ENCODE peak calls at places on chromosomes 2 and 18, in nine cellular contexts. One of them, this sample, is unnamed.
A peak's percentile ranks its signal among the peaks of the same experiment; 100 is the strongest.

GRCh38 chr2:237218756-237219155 is 133.1 kb downstream of the COPS8 start:
- DNase-seq in tibial nerve: no peak
- DNase-seq in spleen: no peak
- DNase-seq in ovary: no peak
- DNase-seq in uterus: no peak
- DNase-seq in GM12878: no peak
- DNase-seq in HepG2: no peak
- DNase-seq in stomach: no peak
- DNase-seq in IMR-90: no peak
- DNase-seq in this sample: no peak

GRCh38 chr2:241777686-241778627 is 1.3 kb downstream of the GAL3ST2 start:
- DNase-seq in tibial nerve: no peak
- DNase-seq in uterus: no peak
- DNase-seq in stomach: no peak
- DNase-seq in spleen: peak; percentile 56
- DNase-seq in IMR-90: no peak
- DNase-seq in HepG2: no peak
- DNase-seq in GM12878: no peak
- DNase-seq in ovary: no peak
- DNase-seq in this sample: no peak

GRCh38 chr2:231696004-231696367 is 12.3 kb upstream of the PTMA start:
- DNase-seq in stomach: no peak
- DNase-seq in uterus: peak; percentile 82
- DNase-seq in spleen: no peak
- DNase-seq in tibial nerve: peak; percentile 93
- DNase-seq in GM12878: no peak
- DNase-seq in ovary: no peak
- DNase-seq in HepG2: no peak
- DNase-seq in IMR-90: peak; percentile 39
- DNase-seq in this sample: no peak

GRCh38 chr2:184326076-184326475 is 272.3 kb upstream of the ZNF804A start:
- DNase-seq in spleen: no peak
- DNase-seq in IMR-90: no peak
- DNase-seq in tibial nerve: no peak
- DNase-seq in HepG2: no peak
- DNase-seq in GM12878: no peak
- DNase-seq in uterus: no peak
- DNase-seq in stomach: no peak
- DNase-seq in ovary: no peak
- DNase-seq in this sample: no peak

GRCh38 chr18:69250305-69251151 is 150.2 kb upstream of the DOK6 start:
- DNase-seq in tibial nerve: no peak
- DNase-seq in ovary: no peak
- DNase-seq in uterus: no peak
- DNase-seq in IMR-90: peak; percentile 55
- DNase-seq in HepG2: no peak
- DNase-seq in spleen: no peak
- DNase-seq in stomach: no peak
- DNase-seq in GM12878: no peak
- DNase-seq in this sample: no peak

GRCh38 chr2:190272457-190272842 is 47.2 kb downstream of the HIBCH start:
- DNase-seq in IMR-90: no peak
- DNase-seq in uterus: no peak
- DNase-seq in tibial nerve: no peak
- DNase-seq in spleen: no peak
- DNase-seq in HepG2: no peak
- DNase-seq in stomach: no peak
- DNase-seq in GM12878: no peak
- DNase-seq in ovary: no peak
- DNase-seq in this sample: no peak

GRCh38 chr2:241794250-241794823 is 14.7 kb upstream of the NEU4 start:
- DNase-seq in GM12878: no peak
- DNase-seq in IMR-90: no peak
- DNase-seq in ovary: no peak
- DNase-seq in HepG2: no peak
- DNase-seq in spleen: no peak
- DNase-seq in uterus: no peak
- DNase-seq in stomach: no peak
- DNase-seq in tibial nerve: no peak
- DNase-seq in this sample: no peak

GRCh38 chr18:48132993-48133674 is 202.7 kb upstream of the SMAD2 start:
- DNase-seq in tibial nerve: no peak
- DNase-seq in stomach: no peak
- DNase-seq in spleen: peak; percentile 41
- DNase-seq in ovary: no peak
- DNase-seq in HepG2: no peak
- DNase-seq in IMR-90: no peak
- DNase-seq in uterus: no peak
- DNase-seq in GM12878: no peak
- DNase-seq in this sample: no peak

GRCh38 chr2:63537306-63537705 is 51.0 kb downstream of the WDPCP start:
- DNase-seq in tibial nerve: no peak
- DNase-seq in uterus: no peak
- DNase-seq in GM12878: no peak
- DNase-seq in IMR-90: peak; percentile 30
- DNase-seq in spleen: no peak
- DNase-seq in ovary: no peak
- DNase-seq in HepG2: no peak
- DNase-seq in stomach: no peak
- DNase-seq in this sample: no peak

GRCh38 chr2:1874101-1874865 is 130.0 kb upstream of the PXDN start:
- DNase-seq in GM12878: no peak
- DNase-seq in ovary: no peak
- DNase-seq in stomach: no peak
- DNase-seq in uterus: no peak
- DNase-seq in HepG2: no peak
- DNase-seq in spleen: no peak
- DNase-seq in IMR-90: no peak
- DNase-seq in tibial nerve: no peak
- DNase-seq in this sample: no peak

GRCh38 chr2:231330311-231330710 is 65.2 kb upstream of the B3GNT7 start:
- DNase-seq in IMR-90: no peak
- DNase-seq in HepG2: no peak
- DNase-seq in ovary: no peak
- DNase-seq in GM12878: no peak
- DNase-seq in uterus: no peak
- DNase-seq in tibial nerve: no peak
- DNase-seq in spleen: no peak
- DNase-seq in stomach: no peak
- DNase-seq in this sample: no peak

GRCh38 chr2:162490795-162491470 is 147.0 kb downstream of the GCA start:
- DNase-seq in IMR-90: no peak
- DNase-seq in HepG2: no peak
- DNase-seq in tibial nerve: no peak
- DNase-seq in stomach: no peak
- DNase-seq in spleen: no peak
- DNase-seq in GM12878: no peak
- DNase-seq in uterus: no peak
- DNase-seq in ovary: no peak
- DNase-seq in this sample: no peak

GRCh38 chr18:38606841-38607240 is 1041.2 kb upstream of the CELF4 start:
- DNase-seq in HepG2: no peak
- DNase-seq in IMR-90: no peak
- DNase-seq in spleen: no peak
- DNase-seq in GM12878: peak; percentile 30
- DNase-seq in tibial nerve: no peak
- DNase-seq in ovary: no peak
- DNase-seq in uterus: no peak
- DNase-seq in stomach: no peak
- DNase-seq in this sample: no peak

GRCh38 chr2:106163948-106164580 is 30.0 kb downstream of the UXS1 start:
- DNase-seq in ovary: no peak
- DNase-seq in stomach: no peak
- DNase-seq in HepG2: no peak
- DNase-seq in spleen: no peak
- DNase-seq in IMR-90: peak; percentile 75
- DNase-seq in tibial nerve: no peak
- DNase-seq in uterus: no peak
- DNase-seq in GM12878: no peak
- DNase-seq in this sample: no peak
- H3K4me1 ChIP-seq in ovary: no peaks in the 10 kb centered on the region
- H3K4me1 ChIP-seq in stomach: no peaks in the 10 kb centered on the region
- H3K4me1 ChIP-seq in HepG2: peaks cover 22% of the 10 kb centered on the region
- H3K4me1 ChIP-seq in spleen: peaks cover 47% of the 10 kb centered on the region
- H3K4me1 ChIP-seq in IMR-90: no peaks in the 10 kb centered on the region
- H3K4me1 ChIP-seq in tibial nerve: peaks cover 16% of the 10 kb centered on the region
- H3K4me1 ChIP-seq in uterus: no peaks in the 10 kb centered on the region
- H3K4me1 ChIP-seq in GM12878: peaks cover 20% of the 10 kb centered on the region
- H3K4me1 ChIP-seq in this sample: peaks cover 5% of the 10 kb centered on the region

DNA sequence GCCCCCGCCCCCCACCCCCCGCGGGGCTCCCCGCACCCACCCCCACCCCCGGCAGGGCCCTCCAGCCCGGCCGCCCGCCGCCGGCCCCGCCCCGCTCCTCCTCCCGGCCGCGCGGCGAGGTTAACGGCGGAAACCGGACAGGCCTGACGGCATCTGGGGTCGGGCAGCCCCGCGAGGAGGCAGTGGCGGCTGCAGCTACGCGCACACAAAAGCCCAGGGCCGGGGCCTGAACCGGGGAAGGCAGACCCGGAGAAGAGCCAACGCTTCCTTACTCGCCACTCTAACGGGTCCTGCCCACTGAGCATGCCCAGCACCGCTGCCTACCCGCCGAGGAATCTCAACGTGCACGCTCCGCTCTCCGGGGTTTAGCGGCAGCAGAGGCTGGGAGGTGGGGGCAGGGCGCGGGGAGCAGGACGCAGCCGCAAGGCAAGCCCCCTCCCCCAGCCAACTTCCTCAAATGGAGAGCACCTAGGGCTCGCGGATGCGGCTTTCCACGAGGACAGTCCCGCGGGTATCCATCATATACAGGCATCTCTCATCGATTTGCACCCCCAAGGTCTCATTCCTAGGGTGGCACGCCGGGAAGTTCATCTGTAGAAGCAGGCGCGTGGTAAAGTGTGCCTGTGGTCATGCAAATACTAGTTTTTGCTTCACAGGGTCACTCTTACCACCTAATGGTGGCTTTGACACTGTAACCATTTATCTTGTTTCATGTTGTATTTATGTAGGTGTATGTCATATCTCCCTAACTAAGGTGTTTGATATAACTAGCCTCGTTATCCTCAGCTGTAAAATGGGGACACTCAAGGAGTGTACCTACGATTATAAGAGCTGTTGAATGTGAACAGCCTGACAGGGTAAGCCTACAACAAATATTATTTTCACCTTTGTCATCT is at the start of gene MEMO1:
- DNase-seq in spleen: peak; percentile 99
- DNase-seq in uterus: peak; percentile 89
- DNase-seq in IMR-90: peak; percentile 92
- DNase-seq in HepG2: peak; percentile 91
- DNase-seq in stomach: peak; percentile 92
- DNase-seq in tibial nerve: peak; percentile 85
- DNase-seq in GM12878: peak; percentile 87
- DNase-seq in ovary: peak; percentile 92
- DNase-seq in this sample: peak; percentile 96
- TF ChIP-seq POLR2A in spleen: peak; percentile 67
- TF ChIP-seq POLR2A in uterus: peak; percentile 21
- TF ChIP-seq POLR2A in IMR-90: peak; percentile 63
- TF ChIP-seq POLR2A in HepG2: peak; percentile 84
- TF ChIP-seq POLR2A in stomach: no peak
- TF ChIP-seq POLR2A in tibial nerve: peak; percentile 93
- TF ChIP-seq POLR2A in GM12878: peak; percentile 90
- TF ChIP-seq POLR2A in ovary: peak; percentile 66
- TF ChIP-seq POLR2A in this sample: no peak

DNA sequence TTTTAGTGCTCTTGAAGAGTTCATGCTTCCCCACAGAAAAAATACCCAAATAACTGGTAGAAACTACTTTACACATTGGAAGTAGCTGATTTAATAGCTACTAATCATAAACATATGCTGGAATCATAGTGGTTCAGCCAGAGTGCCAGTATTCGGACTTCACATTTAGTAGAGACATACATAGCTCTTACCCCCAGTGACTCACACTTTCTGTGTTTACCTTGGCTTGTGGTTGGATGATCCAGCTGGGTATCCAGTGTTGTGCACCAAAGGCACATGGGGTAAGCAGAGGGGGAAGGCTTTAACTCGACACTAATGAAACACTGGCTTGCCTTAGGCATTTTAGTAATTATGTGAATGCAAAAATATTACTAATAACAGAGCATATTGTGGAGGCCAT is 18.1 kb downstream of the ARHGAP28 start:
- DNase-seq in uterus: no peak
- DNase-seq in HepG2: no peak
- DNase-seq in tibial nerve: no peak
- DNase-seq in GM12878: no peak
- DNase-seq in ovary: no peak
- DNase-seq in stomach: no peak
- DNase-seq in spleen: no peak
- DNase-seq in IMR-90: peak; percentile 97
- DNase-seq in this sample: no peak
- H3K4me1 ChIP-seq in uterus: no peaks in the 10 kb centered on the region
- H3K4me1 ChIP-seq in HepG2: no peaks in the 10 kb centered on the region
- H3K4me1 ChIP-seq in tibial nerve: peaks cover 11% of the 10 kb centered on the region
- H3K4me1 ChIP-seq in GM12878: no peaks in the 10 kb centered on the region
- H3K4me1 ChIP-seq in ovary: peaks cover 8% of the 10 kb centered on the region
- H3K4me1 ChIP-seq in stomach: no peaks in the 10 kb centered on the region
- H3K4me1 ChIP-seq in spleen: no peaks in the 10 kb centered on the region
- H3K4me1 ChIP-seq in IMR-90: peaks cover 17% of the 10 kb centered on the region
- H3K4me1 ChIP-seq in this sample: peaks cover 10% of the 10 kb centered on the region

GRCh38 chr18:54957295-54957694 is 2.0 kb downstream of the CCDC68 start:
- DNase-seq in HepG2: peak; percentile 40
- DNase-seq in spleen: no peak
- DNase-seq in ovary: no peak
- DNase-seq in GM12878: no peak
- DNase-seq in IMR-90: no peak
- DNase-seq in stomach: no peak
- DNase-seq in tibial nerve: no peak
- DNase-seq in uterus: no peak
- DNase-seq in this sample: no peak

GRCh38 chr18:54957987-54958386 is 1.3 kb downstream of the CCDC68 start:
- DNase-seq in HepG2: no peak
- DNase-seq in tibial nerve: no peak
- DNase-seq in IMR-90: peak; percentile 27
- DNase-seq in stomach: no peak
- DNase-seq in GM12878: no peak
- DNase-seq in ovary: peak; percentile 35
- DNase-seq in spleen: no peak
- DNase-seq in uterus: no peak
- DNase-seq in this sample: no peak

GRCh38 chr18:54960197-54960596 is 936 bp upstream of the CCDC68 start:
- DNase-seq in tibial nerve: no peak
- DNase-seq in GM12878: no peak
- DNase-seq in stomach: no peak
- DNase-seq in IMR-90: no peak
- DNase-seq in spleen: no peak
- DNase-seq in ovary: no peak
- DNase-seq in uterus: no peak
- DNase-seq in HepG2: no peak
- DNase-seq in this sample: no peak

GRCh38 chr18:54958711-54959625 is at the start of gene CCDC68:
- DNase-seq in tibial nerve: no peak
- DNase-seq in GM12878: no peak
- DNase-seq in uterus: peak; percentile 13
- DNase-seq in stomach: peak; percentile 78
- DNase-seq in ovary: peak; percentile 64
- DNase-seq in HepG2: peak; percentile 50
- DNase-seq in IMR-90: no peak
- DNase-seq in spleen: peak; percentile 84
- DNase-seq in this sample: peak; percentile 70

DNA sequence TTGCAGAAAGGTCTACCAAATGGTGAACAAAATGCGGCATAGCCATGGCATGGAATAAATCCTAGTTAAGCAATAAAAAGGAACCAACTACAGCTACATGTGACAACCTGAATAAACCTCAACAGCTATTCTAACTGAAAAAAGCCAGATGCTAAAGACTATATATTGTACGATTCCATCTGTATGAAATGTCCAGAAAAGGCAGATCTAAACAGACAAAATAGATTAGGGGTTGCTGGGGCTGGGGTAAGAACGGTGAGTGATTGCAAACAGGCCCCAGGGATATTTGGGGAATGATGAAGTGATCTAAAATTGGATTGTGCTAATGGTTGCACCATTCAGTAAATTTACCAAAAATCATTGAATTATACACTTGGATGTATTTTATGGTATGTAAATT is 2.8 kb downstream of the CCDC68 start:
- DNase-seq in tibial nerve: no peak
- DNase-seq in spleen: no peak
- DNase-seq in GM12878: no peak
- DNase-seq in uterus: no peak
- DNase-seq in ovary: no peak
- DNase-seq in IMR-90: no peak
- DNase-seq in stomach: no peak
- DNase-seq in HepG2: no peak
- DNase-seq in this sample: no peak
- TF ChIP-seq POLR2A in tibial nerve: no peak
- TF ChIP-seq POLR2A in spleen: no peak
- TF ChIP-seq POLR2A in GM12878: no peak
- TF ChIP-seq POLR2A in uterus: no peak
- TF ChIP-seq POLR2A in ovary: no peak
- TF ChIP-seq POLR2A in IMR-90: no peak
- TF ChIP-seq POLR2A in stomach: no peak
- TF ChIP-seq POLR2A in HepG2: no peak
- TF ChIP-seq POLR2A in this sample: no peak